ENCODE peak calls at places on chromosomes 3 and 15, in eight cellular contexts. C is MM.1S, D is neural progenitor cell, P is HepG2, S is thoracic aorta, L is psoas muscle, R is ovary, Y is heart left ventricle. B is an unnamed sample.
A peak's percentile ranks its signal among the peaks of the same experiment; 100 is the strongest.

GRCh38 chr15:83248944-83249343 is 35.5 kb downstream of the BNC1 start:
- DNase-seq in R (no peak), S (no peak), L (no peak), C (no peak), P (no peak), Y (no peak), D (peak; percentile 63), B (no peak)

GRCh38 chr3:12193485-12194165 is 34.9 kb upstream of the TIMP4 start:
- DNase-seq in D (no peak), Y (no peak), C (peak; percentile 33), S (no peak), P (peak; percentile 52), R (no peak), L (no peak), B (peak; percentile 98)

GRCh38 chr3:169575381-169575780 is 88.1 kb downstream of the MECOM start:
- DNase-seq in R (no peak), C (no peak), P (no peak), L (no peak), D (peak; percentile 52), Y (no peak), S (no peak), B (peak; percentile 92)

GRCh38 chr15:92807971-92808571 is 92.1 kb upstream of the CHD2 start:
- DNase-seq in S (no peak), P (no peak), Y (no peak), D (no peak), L (no peak), R (peak; percentile 46), C (no peak), B (peak; percentile 53)

GRCh38 chr15:90011705-90012104 is 10.6 kb downstream of the ZNF710 start:
- DNase-seq in P (no peak), L (no peak), Y (no peak), D (no peak), C (no peak), S (no peak), R (no peak), B (no peak)

GRCh38 chr3:187186801-187187421 is 10.4 kb upstream of the RTP1 start:
- DNase-seq in L (peak; percentile 41), C (no peak), P (peak; percentile 12), R (no peak), S (peak; percentile 61), D (no peak), Y (peak; percentile 83), B (peak; percentile 85)

GRCh38 chr15:29613951-29614382 is 208.3 kb downstream of the TJP1 start:
- DNase-seq in D (peak; percentile 26), R (no peak), P (peak; percentile 29), L (no peak), S (no peak), C (peak; percentile 42), Y (no peak), B (no peak)

GRCh38 chr3:35422826-35423601 is 216.3 kb upstream of the ARPP21 start:
- DNase-seq in Y (no peak), D (no peak), C (no peak), S (no peak), P (no peak), R (no peak), L (no peak), B (no peak)

GRCh38 chr3:171822707-171823106 is 12.4 kb upstream of the PLD1 start:
- DNase-seq in R (no peak), L (no peak), C (no peak), S (no peak), Y (no peak), P (peak; percentile 83), D (no peak), B (no peak)

GRCh38 chr15:33310481-33311311 is at the start of gene RYR3:
- DNase-seq in D (peak; percentile 84), R (no peak), C (no peak), P (no peak), L (peak; percentile 43), Y (no peak), S (no peak), B (peak; percentile 19)
- H3K27me3 ChIP-seq in D (peaks cover 53% of the 10 kb centered on the region), R (no peaks in the 10 kb centered on the region), C (peaks cover 15% of the 10 kb centered on the region), P (peaks cover 18% of the 10 kb centered on the region), L (no peaks in the 10 kb centered on the region), Y (no peaks in the 10 kb centered on the region), S (no peaks in the 10 kb centered on the region), B (peaks cover 24% of the 10 kb centered on the region)

GRCh38 chr3:141385386-141386079 is 17.2 kb downstream of the ZBTB38 start:
- DNase-seq in S (no peak), L (no peak), P (no peak), D (no peak), Y (no peak), R (no peak), C (peak; percentile 96), B (no peak)
- H3K4me3 ChIP-seq in S (peak overlapping the region; percentile 6), L (peak overlapping the region; percentile 33), P (no peak overlapping the region), D (no peak overlapping the region), Y (no peak overlapping the region), R (no peak overlapping the region), C (peak overlapping the region; percentile 67), B (peak overlapping the region; percentile 16)

GRCh38 chr3:98573231-98573728 is 20.1 kb downstream of the CPOX start:
- DNase-seq in D (peak; percentile 20), L (no peak), Y (no peak), C (no peak), S (no peak), R (no peak), P (no peak), B (peak; percentile 47)
- TF ChIP-seq CTCF in D (peak; percentile 51), L (peak; percentile 18), Y (no peak), C (peak; percentile 64), S (no peak), R (no peak), P (peak; percentile 12), B (no peak)

DNA sequence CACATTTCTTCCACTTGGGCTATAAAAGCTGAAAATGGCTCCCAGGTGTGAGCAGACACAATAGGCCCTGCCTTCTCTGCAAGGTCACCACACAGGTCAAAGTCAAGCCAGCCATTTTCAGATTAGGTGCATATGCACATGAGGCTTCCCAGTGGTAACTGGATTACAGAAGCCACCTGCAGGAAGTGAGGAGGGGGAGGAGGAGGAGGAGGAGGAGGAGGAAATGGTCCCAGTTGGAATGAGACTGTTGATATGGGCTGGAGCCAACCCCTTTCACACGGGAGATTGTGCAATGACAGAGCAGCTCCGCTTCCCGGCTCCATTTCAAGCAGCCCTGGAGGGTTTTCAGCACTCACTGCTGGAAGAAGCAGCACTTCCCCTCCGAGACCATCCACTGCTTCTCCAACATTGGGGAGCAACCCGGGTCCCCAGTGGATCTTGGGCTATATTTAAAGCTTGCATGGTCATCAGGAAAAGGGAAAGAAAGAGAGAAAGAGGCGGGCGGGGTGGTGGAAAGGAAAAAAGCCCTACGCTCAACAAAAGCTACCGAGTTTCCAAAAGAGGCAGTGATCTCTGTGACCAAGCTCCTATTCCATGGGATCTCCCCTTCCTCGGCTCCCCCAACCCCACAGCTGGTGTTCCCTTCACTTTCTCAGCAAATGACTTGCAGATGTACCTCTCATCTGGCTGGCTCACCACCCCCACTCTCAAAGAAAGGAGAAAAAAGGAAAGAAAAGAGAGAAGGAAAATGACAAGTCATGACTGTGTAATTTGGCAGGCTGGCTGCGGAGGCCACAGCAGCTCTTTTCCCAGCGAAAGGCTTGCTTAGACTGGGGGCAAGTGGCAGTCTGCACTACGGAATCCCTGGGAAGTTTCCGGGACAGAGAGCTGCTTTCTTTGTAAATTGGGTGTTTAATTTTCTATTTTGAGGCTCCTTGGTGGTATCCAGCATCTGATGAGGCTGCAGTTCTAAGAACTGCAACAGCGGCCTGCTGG is 58.3 kb downstream of the LRIG1 start:
- DNase-seq in P (peak; percentile 75), S (no peak), C (no peak), L (peak; percentile 71), Y (peak; percentile 85), R (peak; percentile 88), D (peak; percentile 45), B (peak; percentile 77)
- H3K27me3 ChIP-seq in P (no peaks in the 10 kb centered on the region), S (no peaks in the 10 kb centered on the region), C (no peaks in the 10 kb centered on the region), L (no peaks in the 10 kb centered on the region), Y (no peaks in the 10 kb centered on the region), R (no peaks in the 10 kb centered on the region), D (no peaks in the 10 kb centered on the region), B (no peaks in the 10 kb centered on the region)

GRCh38 chr15:68874788-68875187 is 54.1 kb upstream of the ANP32A start:
- DNase-seq in P (no peak), R (no peak), S (no peak), Y (no peak), C (no peak), D (no peak), L (no peak), B (no peak)

GRCh38 chr15:68880382-68880781 is 49.9 kb upstream of the SPESP1 start:
- DNase-seq in D (no peak), R (no peak), L (no peak), Y (no peak), C (no peak), S (no peak), P (no peak), B (no peak)

GRCh38 chr15:68871507-68871906 is 50.8 kb upstream of the ANP32A start:
- DNase-seq in P (no peak), C (no peak), D (no peak), L (no peak), R (no peak), S (no peak), Y (no peak), B (no peak)

GRCh38 chr15:68877626-68878025 is 52.7 kb upstream of the SPESP1 start:
- DNase-seq in R (no peak), C (no peak), P (no peak), S (no peak), L (no peak), D (no peak), Y (no peak), B (no peak)

DNA sequence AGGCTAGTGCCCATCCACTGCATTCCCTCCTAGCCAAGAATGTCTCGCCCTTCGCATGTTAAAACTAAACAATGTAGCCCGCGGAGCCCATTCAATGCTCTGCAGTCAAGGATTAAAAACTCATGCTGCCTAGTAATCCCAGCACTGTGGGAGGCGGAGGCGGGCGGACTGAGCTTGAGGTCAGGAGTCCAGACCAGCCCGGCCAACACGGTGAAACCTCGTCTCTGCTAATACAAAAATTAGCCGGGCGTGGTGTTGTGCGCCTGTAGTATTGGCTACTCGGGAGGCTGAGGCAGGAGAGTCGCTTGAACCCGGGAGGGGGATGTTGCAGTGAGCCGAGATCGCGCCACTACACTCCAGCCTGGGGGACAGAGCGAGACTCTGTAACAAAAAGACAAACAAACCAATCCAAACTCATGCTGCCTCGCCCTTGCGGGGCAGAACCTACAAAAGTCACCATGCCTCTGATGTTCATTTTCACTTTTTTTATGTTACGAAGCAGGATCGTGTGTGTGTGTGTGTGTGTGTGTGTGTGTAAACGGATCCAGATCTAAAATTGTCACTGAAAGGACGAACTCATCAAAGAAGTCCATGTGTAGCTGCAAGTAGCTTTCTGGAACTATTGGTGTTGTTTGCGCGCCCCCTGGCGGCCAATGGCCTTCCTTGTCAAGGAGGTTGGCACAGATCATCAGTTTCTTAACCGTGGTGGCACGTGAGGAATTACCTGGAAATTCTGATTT is 54.8 kb upstream of the SPESP1 start:
- DNase-seq in R (peak; percentile 94), S (peak; percentile 72), L (peak; percentile 93), C (peak; percentile 87), P (peak; percentile 79), Y (peak; percentile 93), D (peak; percentile 96), B (peak; percentile 74)
- H3K4me3 ChIP-seq in R (peak overlapping the region; percentile 31), S (peak overlapping the region; percentile 68), L (peak overlapping the region; percentile 60), C (no peak overlapping the region), P (peak overlapping the region; percentile 66), Y (peak overlapping the region; percentile 41), D (peak overlapping the region; percentile 48), B (no peak overlapping the region)

GRCh38 chr3:103410231-103410630 is 975.4 kb downstream of the ZPLD1 start:
- DNase-seq in Y (no peak), L (no peak), P (no peak), R (no peak), C (no peak), S (no peak), D (peak; percentile 36), B (no peak)
- TF ChIP-seq CTCF in Y (no peak), L (no peak), P (peak; percentile 64), R (no peak), C (no peak), S (no peak), D (peak; percentile 58), B (no peak)

GRCh38 chr3:158094235-158094916 is 11.8 kb downstream of the SHOX2 start:
- DNase-seq in D (peak; percentile 84), P (no peak), Y (peak; percentile 21), R (no peak), S (no peak), C (no peak), L (no peak), B (no peak)
- H3K27me3 ChIP-seq in D (peaks cover 100% of the 10 kb centered on the region), P (peaks cover 14% of the 10 kb centered on the region), Y (peaks cover 72% of the 10 kb centered on the region), R (peaks cover 8% of the 10 kb centered on the region), S (peaks cover 32% of the 10 kb centered on the region), C (peaks cover 5% of the 10 kb centered on the region), L (peaks cover 7% of the 10 kb centered on the region), B (peaks cover 45% of the 10 kb centered on the region)

B was measured in bronchial epithelial cell.